ENCODE peak calls at places on chromosomes 11 and 22, in seven cellular contexts. M is mesendoderm, T is neuronal stem cell, S is mesenchymal stem cell, I is IMR-90, X is trophoblast cell, Z is H1. Q is an unnamed sample.

GRCh38 chr22:27488456-27489224 is 312.9 kb downstream of the MN1 start:
- DNase-seq in X (no peak), S (no peak), I (no peak), T (no peak), M (no peak), Z (no peak), Q (no peak)

GRCh38 chr22:43275545-43275981 is 67.6 kb downstream of the SCUBE1 start:
- DNase-seq in I (peak; percentile 60), Z (peak; percentile 74), T (no peak), S (peak; percentile 91), M (peak; percentile 76), X (peak; percentile 94), Q (peak; percentile 69)

GRCh38 chr11:67599149-67599548 is 7.6 kb upstream of the NDUFV1 start:
- DNase-seq in X (no peak), Z (no peak), M (no peak), I (no peak), S (no peak), T (no peak), Q (no peak)

GRCh38 chr11:93528252-93528651 is 14.9 kb downstream of the SMCO4 start:
- DNase-seq in I (no peak), T (no peak), Z (no peak), X (no peak), M (no peak), S (no peak), Q (no peak)

GRCh38 chr22:38062782-38063181 is 5.6 kb downstream of the PICK1 start:
- DNase-seq in X (no peak), I (no peak), S (no peak), T (no peak), Z (no peak), M (no peak), Q (no peak)

GRCh38 chr11:19311306-19312030 is 70.7 kb upstream of the E2F8 start:
- DNase-seq in I (peak; percentile 50), X (peak; percentile 80), Z (peak; percentile 89), M (peak; percentile 59), T (peak; percentile 66), S (peak; percentile 57), Q (peak; percentile 61)

GRCh38 chr22:46974077-46974476 is 211.6 kb downstream of the TBC1D22A start:
- DNase-seq in S (no peak), Z (no peak), T (no peak), M (no peak), X (no peak), I (no peak), Q (no peak)

GRCh38 chr22:27650572-27650971 is 151.0 kb downstream of the MN1 start:
- DNase-seq in X (no peak), S (no peak), Z (no peak), M (no peak), I (no peak), T (no peak), Q (no peak)

GRCh38 chr22:24564376-24565058 is 8.7 kb downstream of the SNRPD3 start:
- DNase-seq in Z (no peak), T (no peak), S (peak; percentile 12), M (no peak), I (no peak), X (peak; percentile 52), Q (no peak)

GRCh38 chr22:36160499-36160942 is at the start of gene APOL3:
- DNase-seq in M (no peak), Z (no peak), X (peak; percentile 19), S (peak; percentile 62), T (no peak), I (peak; percentile 47), Q (no peak)

GRCh38 chr11:813440-814096 is 3.8 kb downstream of the RPLP2 start:
- DNase-seq in Z (no peak), M (no peak), X (no peak), I (no peak), S (no peak), T (no peak), Q (no peak)

GRCh38 chr22:20463324-20464095 is 25.9 kb upstream of the SCARF2 start:
- DNase-seq in X (no peak), Z (no peak), I (no peak), M (no peak), S (no peak), T (no peak), Q (no peak)

GRCh38 chr11:2780850-2781412 is 81.1 kb upstream of the KCNQ1OT1 start:
- DNase-seq in Z (peak; percentile 16), I (no peak), M (no peak), X (no peak), T (no peak), S (no peak), Q (no peak)

GRCh38 chr11:33770236-33770635 is 4.1 kb downstream of the FBXO3 start:
- DNase-seq in M (no peak), Z (no peak), I (no peak), S (no peak), T (no peak), X (peak; percentile 28), Q (no peak)

GRCh38 chr11:30610628-30611027 is 24.5 kb upstream of the MPPED2 start:
- DNase-seq in T (no peak), M (no peak), I (no peak), S (no peak), Z (no peak), X (no peak), Q (no peak)

GRCh38 chr22:49418341-49418894 is 409.3 kb downstream of the BRD1 start:
- DNase-seq in I (no peak), X (no peak), M (no peak), S (no peak), Z (no peak), T (no peak), Q (no peak)

GRCh38 chr11:132595711-132596111 is 936.6 kb downstream of the OPCML start:
- DNase-seq in T (no peak), I (peak; percentile 25), S (no peak), Z (no peak), X (no peak), M (no peak), Q (no peak)

GRCh38 chr22:35376728-35377472 is 4.0 kb upstream of the HMOX1 start:
- DNase-seq in Z (peak; percentile 87), S (peak; percentile 98), I (peak; percentile 99), X (peak; percentile 99), M (peak; percentile 100), T (peak; percentile 95), Q (peak; percentile 98)

GRCh38 chr11:107957109-107957588 is 28.9 kb downstream of the RAB39A start:
- DNase-seq in S (no peak), X (peak; percentile 64), T (no peak), Z (no peak), I (no peak), M (peak; percentile 19), Q (no peak)

GRCh38 chr22:23305922-23306374 is 125.6 kb downstream of the BCR start:
- DNase-seq in I (peak; percentile 81), T (no peak), Z (no peak), X (no peak), S (peak; percentile 97), M (no peak), Q (no peak)

GRCh38 chr11:75032550-75032935 is 43.8 kb downstream of the NEU3 start:
- DNase-seq in I (no peak), Z (peak; percentile 27), S (no peak), T (no peak), M (no peak), X (no peak), Q (no peak)

DNA sequence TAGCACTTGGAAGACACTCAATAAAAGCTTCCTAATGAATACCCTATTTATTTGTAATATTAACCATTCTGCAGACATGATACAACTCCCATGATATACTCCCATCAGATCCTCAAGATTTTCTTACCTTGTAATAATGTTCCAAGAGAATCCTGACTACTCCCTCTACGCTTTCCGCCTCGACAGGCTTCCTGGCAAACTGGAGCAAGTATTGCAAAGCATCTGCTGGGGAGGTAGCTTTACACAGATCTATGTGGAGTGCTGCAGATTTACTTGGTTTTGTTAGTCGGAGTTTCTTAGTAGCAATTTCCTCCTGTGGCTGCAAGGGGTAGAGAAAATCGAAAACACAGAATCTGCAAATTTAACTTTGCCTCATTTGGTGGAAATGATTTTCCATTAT is 3.5 kb downstream of the INTS4 start:
- DNase-seq in S (no peak), I (no peak), X (no peak), T (no peak), M (no peak), Z (no peak), Q (no peak)
- H3K18ac ChIP-seq in S (no peak overlapping the region), I (no peak overlapping the region), X (no peak overlapping the region), T (no peak overlapping the region), M (no peak overlapping the region), Z (no peak overlapping the region), Q (no peak overlapping the region)

GRCh38 chr11:12221136-12221535 is 110.7 kb downstream of the MICAL2 start:
- DNase-seq in M (no peak), I (no peak), X (no peak), S (no peak), T (no peak), Z (no peak), Q (no peak)

GRCh38 chr11:12223771-12224536 is 113.6 kb downstream of the MICAL2 start:
- DNase-seq in M (no peak), Z (no peak), S (no peak), T (no peak), I (peak; percentile 27), X (peak; percentile 98), Q (no peak)

GRCh38 chr11:12220305-12220704 is 109.9 kb downstream of the MICAL2 start:
- DNase-seq in S (no peak), Z (no peak), M (no peak), X (no peak), I (no peak), T (no peak), Q (no peak)

GRCh38 chr11:12224537-12224893 is 114.1 kb downstream of the MICAL2 start:
- DNase-seq in I (peak; percentile 94), X (peak; percentile 97), M (no peak), S (no peak), Z (no peak), T (no peak), Q (no peak)

GRCh38 chr11:12222099-12222751 is 111.8 kb downstream of the MICAL2 start:
- DNase-seq in M (peak; percentile 49), X (no peak), S (no peak), Z (no peak), T (no peak), I (no peak), Q (no peak)
- H3K4me2 ChIP-seq in M (no peak overlapping the region), X (no peak overlapping the region), S (no peak overlapping the region), Z (no peak overlapping the region), T (no peak overlapping the region), I (no peak overlapping the region), Q (no peak overlapping the region)

DNA sequence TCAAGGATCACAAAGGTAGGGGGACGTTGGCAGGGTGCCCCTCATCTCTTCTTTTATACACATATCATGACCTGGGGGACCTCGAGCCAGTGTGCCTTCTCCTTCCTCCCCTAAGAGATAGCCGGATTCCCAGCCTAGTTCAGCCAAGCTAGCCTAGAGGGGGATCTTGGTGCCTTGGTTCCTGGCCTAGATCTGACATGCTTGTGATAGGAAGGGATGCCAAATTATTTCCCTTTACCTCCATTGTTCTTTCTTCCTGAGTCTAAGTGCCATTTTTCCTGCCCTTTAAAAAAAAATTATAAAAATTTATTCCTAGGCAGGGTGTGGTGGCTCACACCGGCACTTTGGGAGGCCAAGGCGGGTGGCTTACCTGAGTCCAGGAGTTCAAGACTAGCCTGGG is 7.0 kb upstream of the HINFP start:
- DNase-seq in X (no peak), M (no peak), T (no peak), Z (no peak), S (no peak), I (no peak), Q (no peak)
- H2BK5ac ChIP-seq in X (no peak overlapping the region), M (no peak overlapping the region), T (no peak overlapping the region), Z (no peak overlapping the region), S (no peak overlapping the region), I (no peak overlapping the region), Q (no peak overlapping the region)

DNA sequence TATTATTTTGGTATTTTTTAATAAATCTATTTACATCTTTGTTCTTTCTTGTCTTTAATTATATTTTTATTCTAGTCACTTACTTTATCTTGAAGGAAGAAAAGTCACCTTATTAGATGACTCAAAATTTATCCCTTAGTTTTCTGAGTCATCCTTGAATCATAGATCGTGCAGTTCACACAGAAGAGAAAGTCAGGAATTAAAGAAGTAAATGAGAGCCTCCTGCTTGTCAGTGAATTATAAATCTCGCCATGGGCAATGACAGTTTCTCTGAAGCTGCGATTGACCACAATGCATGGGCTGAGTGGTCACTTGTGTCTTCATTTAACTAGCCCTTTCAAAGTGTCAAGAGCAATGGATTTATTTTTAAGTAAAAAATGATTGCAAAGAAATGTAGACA is 91.2 kb downstream of the LUZP2 start:
- DNase-seq in X (no peak), S (peak; percentile 63), I (peak; percentile 79), Z (no peak), T (no peak), M (no peak), Q (no peak)
- H3K18ac ChIP-seq in X (no peak overlapping the region), S (no peak overlapping the region), I (no peak overlapping the region), Z (no peak overlapping the region), T (no peak overlapping the region), M (no peak overlapping the region), Q (no peak overlapping the region)